ENCODE peak calls at places on chromosomes 12 and 14, in ten cellular contexts. V is HCT116, U is stomach, C is transverse colon, Y is breast epithelium, A is GM23338, G is H1, P is Panc1, K is spleen, M is upper lobe of left lung. S is an unnamed sample. For H3K4me1, the result is how much of the 10 kb centered on the place peaks cover.

GRCh38 chr14:74048291-74048690 is 29.1 kb downstream of the BBOF1 start:
- DNase-seq in A (peak), C (no peak), U (no peak), V (peak), Y (no peak), M (no peak), K (no peak), G (peak), P (no peak), S (no peak)

GRCh38 chr12:91019455-91019854 is 14.7 kb upstream of the EPYC start:
- DNase-seq in P (no peak), M (no peak), U (no peak), Y (no peak), A (no peak), G (no peak), C (no peak), K (no peak), V (no peak), S (no peak)

GRCh38 chr14:52068741-52069616 is at the start of gene NID2:
- DNase-seq in V (no peak), U (peak), P (no peak), Y (peak), K (peak), G (peak), A (peak), M (peak), C (peak), S (peak)

GRCh38 chr14:104317975-104318557 is 179.7 kb downstream of the KIF26A start:
- DNase-seq in K (peak), A (no peak), V (no peak), Y (no peak), M (peak), G (no peak), C (no peak), U (peak), P (no peak), S (no peak)

GRCh38 chr14:30354439-30354838 is 204.5 kb upstream of the G2E3 start:
- DNase-seq in A (no peak), K (no peak), C (no peak), U (no peak), Y (no peak), M (no peak), V (no peak), G (no peak), P (no peak), S (no peak)

GRCh38 chr12:93361159-93361919 is 16.4 kb upstream of the NUDT4 start:
- DNase-seq in G (no peak), Y (no peak), M (no peak), V (no peak), U (no peak), C (no peak), P (no peak), A (peak), K (no peak), S (no peak)

GRCh38 chr12:58580095-58580494 is 340.2 kb downstream of the LRIG3 start:
- DNase-seq in V (no peak), P (no peak), K (no peak), A (no peak), M (no peak), Y (no peak), C (no peak), G (no peak), U (no peak), S (no peak)

GRCh38 chr14:87332001-87332400 is 661.0 kb downstream of the GALC start:
- DNase-seq in V (no peak), P (no peak), U (no peak), Y (no peak), C (no peak), K (no peak), M (no peak), G (no peak), A (no peak), S (no peak)

GRCh38 chr14:87084908-87085307 is 908.1 kb downstream of the GALC start:
- DNase-seq in G (no peak), C (no peak), V (no peak), M (no peak), Y (no peak), P (no peak), K (no peak), U (no peak), A (peak), S (no peak)

GRCh38 chr14:61616524-61617185 is 78.7 kb upstream of the HIF1A start:
- DNase-seq in P (no peak), C (no peak), G (no peak), Y (no peak), U (no peak), K (no peak), V (no peak), A (no peak), M (no peak), S (no peak)

GRCh38 chr12:75658826-75659823 is 147.7 kb upstream of the KRR1 start:
- DNase-seq in A (no peak), C (no peak), Y (no peak), U (no peak), V (peak), G (no peak), M (no peak), P (no peak), K (no peak), S (no peak)

GRCh38 chr14:101475468-101476257 is 85.6 kb upstream of the DIO3 start:
- DNase-seq in P (no peak), Y (no peak), V (no peak), U (peak), C (no peak), G (no peak), M (peak), K (peak), A (no peak), S (peak)

GRCh38 chr14:95314609-95315008 is 5.1 kb downstream of the CLMN start:
- DNase-seq in C (peak), A (no peak), M (no peak), U (peak), G (no peak), K (no peak), V (no peak), Y (peak), P (no peak), S (no peak)

GRCh38 chr14:95316826-95317225 is 2.9 kb downstream of the CLMN start:
- DNase-seq in K (no peak), P (no peak), C (no peak), V (no peak), G (no peak), Y (no peak), M (no peak), U (no peak), A (no peak), S (no peak)

GRCh38 chr14:95315156-95315555 is 4.6 kb downstream of the CLMN start:
- DNase-seq in A (no peak), Y (no peak), P (no peak), K (no peak), V (no peak), G (no peak), M (no peak), U (no peak), C (no peak), S (no peak)

GRCh38 chr14:95313707-95314106 is 6.0 kb downstream of the CLMN start:
- DNase-seq in Y (peak), P (no peak), G (no peak), K (no peak), U (peak), V (no peak), M (no peak), A (no peak), C (peak), S (peak)

DNA sequence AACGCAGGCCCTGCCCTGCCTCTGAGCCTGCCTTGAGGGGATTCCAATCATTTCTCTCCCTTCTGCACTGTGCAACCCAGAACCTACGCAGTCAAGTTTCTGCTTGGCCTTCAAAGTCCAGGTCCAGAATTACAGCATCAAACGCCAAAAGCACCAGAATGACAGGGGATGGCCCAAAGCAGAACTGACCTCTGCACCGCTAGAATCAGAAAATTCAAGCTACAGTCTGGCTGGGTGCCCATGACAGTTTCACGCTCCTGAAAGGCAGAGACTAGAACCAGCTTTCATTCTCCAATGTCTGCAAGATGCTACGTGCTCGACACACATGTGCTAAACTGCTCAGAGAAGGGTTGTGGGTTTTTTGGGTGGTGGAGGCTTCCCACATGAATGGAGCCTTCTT is 4.1 kb downstream of the CLMN start:
- DNase-seq in V (no peak), M (no peak), A (no peak), Y (no peak), U (no peak), K (no peak), P (no peak), G (no peak), C (no peak), S (no peak)
- H3K4me1 ChIP-seq in V (half or more), M (under half), A (under half), Y (under half), U (half or more), K (under half), P (under half), G (under half), C (under half), S (under half)

GRCh38 chr14:106622200-106622745 is 1095.9 kb downstream of the TMEM121 start:
- DNase-seq in M (no peak), U (no peak), K (no peak), A (no peak), Y (no peak), V (no peak), C (peak), P (no peak), G (no peak), S (no peak)
- TF ChIP-seq POLR2AphosphoS5 in M (no peak), U (no peak), K (no peak), A (no peak), Y (no peak), V (no peak), C (no peak), P (no peak), G (no peak), S (no peak)

GRCh38 chr12:2286051-2286450 is 233.3 kb downstream of the CACNA1C start:
- DNase-seq in C (no peak), U (no peak), V (no peak), M (no peak), G (no peak), Y (no peak), A (no peak), K (no peak), P (no peak), S (no peak)
- H3K4me1 ChIP-seq in C (under half), U (half or more), V (under half), M (under half), G (under half), Y (under half), A (under half), K (under half), P (under half), S (half or more)

GRCh38 chr12:25276199-25276937 is 25.6 kb upstream of the KRAS start:
- DNase-seq in M (no peak), P (peak), K (no peak), Y (no peak), V (peak), C (peak), A (no peak), G (no peak), U (peak), S (peak)
- TF ChIP-seq POLR2AphosphoS5 in M (no peak), P (no peak), K (no peak), Y (no peak), V (no peak), C (peak), A (no peak), G (no peak), U (no peak), S (no peak)

GRCh38 chr12:120242971-120243699 is 22.4 kb downstream of the PXN start:
- DNase-seq in G (no peak), A (no peak), M (no peak), C (no peak), Y (no peak), V (no peak), P (no peak), U (no peak), K (no peak), S (no peak)
- H3K4me1 ChIP-seq in G (under half), A (under half), M (half or more), C (under half), Y (under half), V (half or more), P (half or more), U (half or more), K (under half), S (half or more)

DNA sequence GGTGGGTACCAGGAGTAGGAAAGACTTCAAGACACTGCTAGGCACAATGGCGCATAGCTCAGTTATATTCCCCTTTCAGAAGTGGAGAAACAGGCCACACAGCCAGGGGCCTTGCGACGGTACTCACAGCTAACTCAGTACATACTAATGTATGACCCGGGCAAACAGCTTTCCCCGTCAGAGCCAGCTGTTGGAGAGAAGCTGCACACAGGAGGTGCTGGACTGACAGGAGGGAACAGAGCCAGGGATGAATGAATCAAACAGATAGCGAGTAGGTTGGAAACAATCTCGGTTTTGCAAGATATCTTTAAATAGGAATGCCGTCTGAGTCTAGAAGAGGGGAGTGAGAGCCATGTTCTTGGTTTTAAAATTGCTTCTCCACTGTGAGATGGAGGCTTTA is 45.5 kb downstream of the PRIMA1 start:
- DNase-seq in U (no peak), C (no peak), A (no peak), V (no peak), K (no peak), M (no peak), Y (no peak), G (no peak), P (no peak), S (no peak)
- TF ChIP-seq POLR2AphosphoS5 in U (no peak), C (no peak), A (no peak), V (no peak), K (no peak), M (no peak), Y (no peak), G (no peak), P (no peak), S (no peak)

S was measured in sigmoid colon.